ENCODE peak calls at places on chromosome 21, in four cellular contexts. I is effector memory CD4-positive, alpha-beta T cell; E is SJCRH30; L is GM23248. H is an unnamed sample.

GRCh38 chr21:15445327-15445726 is 284.5 kb upstream of the USP25 start:
- DNase-seq in E (no peak), L (no peak), I (no peak), H (no peak)

GRCh38 chr21:14687277-14687642 is 141.1 kb upstream of the SAMSN1 start:
- DNase-seq in L (peak), I (no peak), E (no peak), H (no peak)

GRCh38 chr21:43644609-43645008 is 14.7 kb downstream of the HSF2BP start:
- DNase-seq in E (no peak), I (no peak), L (peak), H (peak)

GRCh38 chr21:38948377-38948776 is 142.6 kb downstream of the ETS2 start:
- DNase-seq in I (no peak), L (peak), E (no peak), H (peak)

GRCh38 chr21:46084041-46084561 is 13.8 kb upstream of the COL6A2 start:
- DNase-seq in L (no peak), E (no peak), I (no peak), H (no peak)

GRCh38 chr21:42855937-42856335 is 23.4 kb downstream of the WDR4 start:
- DNase-seq in L (no peak), E (no peak), I (no peak), H (no peak)

GRCh38 chr21:26007911-26008579 is 162.5 kb downstream of the APP start:
- DNase-seq in I (no peak), L (peak), E (peak), H (peak)

GRCh38 chr21:39951183-39952101 is 84.2 kb downstream of the PCP4 start:
- DNase-seq in I (no peak), E (no peak), L (no peak), H (no peak)

GRCh38 chr21:26385721-26386120 is 187.4 kb downstream of the CYYR1 start:
- DNase-seq in I (no peak), L (peak), E (no peak), H (peak)

GRCh38 chr21:37155216-37155615 is 82.2 kb downstream of the TTC3 start:
- DNase-seq in L (no peak), I (no peak), E (no peak), H (no peak)

GRCh38 chr21:37369307-37369854 is 2.8 kb downstream of the DYRK1A start:
- DNase-seq in E (no peak), I (no peak), L (no peak), H (no peak)

GRCh38 chr21:25296239-25296638 is 311.0 kb downstream of the MRPL39 start:
- DNase-seq in L (no peak), E (no peak), I (no peak), H (no peak)

GRCh38 chr21:37281579-37281978 is 14.4 kb upstream of the VPS26C start:
- DNase-seq in I (no peak), L (no peak), E (peak), H (no peak)

GRCh38 chr21:17463441-17463840 is 49.4 kb upstream of the CXADR start:
- DNase-seq in L (peak), E (no peak), I (no peak), H (peak)

GRCh38 chr21:26169061-26169610 is 1.4 kb downstream of the APP start:
- DNase-seq in L (peak), I (no peak), E (peak), H (peak)

GRCh38 chr21:19998450-19998849 is 999.8 kb upstream of the NCAM2 start:
- DNase-seq in E (no peak), I (no peak), L (no peak), H (no peak)

GRCh38 chr21:14688412-14688811 is 142.3 kb upstream of the SAMSN1 start:
- DNase-seq in I (no peak), L (no peak), E (no peak), H (no peak)

GRCh38 chr21:39523930-39524329 is 72.2 kb downstream of the SH3BGR start:
- DNase-seq in E (no peak), I (no peak), L (no peak), H (no peak)

GRCh38 chr21:43361493-43362296 is 65.2 kb downstream of the SIK1 start:
- DNase-seq in L (peak), E (peak), I (peak), H (peak)

GRCh38 chr21:28069446-28069845 is 923.2 kb downstream of the LTN1 start:
- DNase-seq in E (peak), I (no peak), L (peak), H (peak)

GRCh38 chr21:42768324-42769121 is 110.8 kb downstream of the WDR4 start:
- DNase-seq in E (no peak), L (no peak), I (no peak), H (no peak)

GRCh38 chr21:16794944-16795343 is 717.9 kb upstream of the CXADR start:
- DNase-seq in E (peak), I (no peak), L (peak), H (peak)

GRCh38 chr21:37631319-37632117 is 264.9 kb downstream of the DYRK1A start:
- DNase-seq in E (no peak), I (no peak), L (no peak), H (peak)

GRCh38 chr21:36487641-36488307 is 7.9 kb upstream of the CLDN14 start:
- DNase-seq in L (peak), I (no peak), E (no peak), H (peak)

GRCh38 chr21:39972471-39972870 is 105.2 kb downstream of the PCP4 start:
- DNase-seq in L (no peak), I (no peak), E (no peak), H (no peak)

GRCh38 chr21:15671188-15671587 is 58.6 kb upstream of the USP25 start:
- DNase-seq in I (no peak), E (no peak), L (no peak), H (no peak)

GRCh38 chr21:25735895-25736597 is 1.3 kb downstream of the GABPA start:
- DNase-seq in I (no peak), E (peak), L (peak), H (peak)

GRCh38 chr21:39612233-39613028 is at the start of gene B3GALT5:
- DNase-seq in E (peak), I (no peak), L (no peak), H (peak)

GRCh38 chr21:18155508-18156193 is 89.0 kb upstream of the CHODL start:
- DNase-seq in I (no peak), L (no peak), E (no peak), H (no peak)

GRCh38 chr21:16911166-16911607 is 601.7 kb upstream of the CXADR start:
- DNase-seq in I (no peak), L (no peak), E (no peak), H (no peak)

GRCh38 chr21:14602418-14602987 is 56.4 kb upstream of the SAMSN1 start:
- DNase-seq in E (no peak), L (no peak), I (no peak), H (no peak)

GRCh38 chr21:26798856-26799751 is 46.1 kb downstream of the ADAMTS1 start:
- DNase-seq in I (no peak), L (no peak), E (peak), H (peak)

GRCh38 chr21:24188511-24188910 is 1418.8 kb downstream of the MRPL39 start:
- DNase-seq in E (no peak), L (no peak), I (no peak), H (no peak)

GRCh38 chr21:18832950-18833349 is 429.4 kb upstream of the TMPRSS15 start:
- DNase-seq in I (no peak), L (no peak), E (peak), H (peak)

GRCh38 chr21:31326478-31327247 is 17.4 kb downstream of the TIAM1 start:
- DNase-seq in I (no peak), E (no peak), L (peak), H (no peak)

GRCh38 chr21:34553199-34553952 is 41.4 kb upstream of the KCNE1 start:
- DNase-seq in I (no peak), L (peak), E (no peak), H (peak)
- H3K4me3 ChIP-seq in I (no peak), L (peak), E (no peak), H (no peak)

GRCh38 chr21:29209696-29210095 is 79.3 kb downstream of the MAP3K7CL start:
- DNase-seq in E (no peak), L (peak), I (no peak), H (no peak)
- H3K4me3 ChIP-seq in E (no peak), L (no peak), I (no peak), H (no peak)

DNA sequence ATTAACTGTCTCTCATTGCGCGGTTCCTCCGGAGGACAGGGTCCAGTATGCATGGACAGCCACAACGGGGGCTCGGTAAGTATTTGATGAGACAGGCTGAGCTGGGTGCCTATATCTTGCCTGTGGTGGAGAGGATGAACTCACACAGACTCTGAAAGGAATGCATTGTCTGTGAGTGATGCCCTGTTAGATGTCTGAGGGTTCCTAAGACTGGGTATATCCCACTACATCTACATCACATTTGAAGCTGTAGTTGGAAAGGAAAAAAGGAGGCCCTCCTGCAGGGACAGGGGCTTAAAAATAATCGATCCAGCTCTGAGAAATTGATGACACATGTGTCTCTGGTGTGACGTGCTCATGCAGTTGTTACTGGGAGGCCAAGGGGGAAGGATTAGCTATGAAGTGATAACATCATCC is 1.9 kb downstream of the ADARB1 start:
- DNase-seq in L (peak), E (peak), I (no peak), H (peak)
- H3K4me3 ChIP-seq in L (peak), E (peak), I (no peak), H (peak)

GRCh38 chr21:33011462-33011861 is 14.3 kb upstream of the OLIG2 start:
- DNase-seq in I (no peak), E (no peak), L (peak), H (peak)
- H3K4me3 ChIP-seq in I (no peak), E (no peak), L (no peak), H (no peak)

GRCh38 chr21:34517039-34517438 is 5.0 kb upstream of the KCNE1 start:
- DNase-seq in E (no peak), L (no peak), I (no peak), H (no peak)
- H3K4me3 ChIP-seq in E (no peak), L (no peak), I (no peak), H (no peak)

GRCh38 chr21:41684381-41685245 is 82.2 kb downstream of the RIPK4 start:
- DNase-seq in L (peak), I (no peak), E (peak), H (peak)

GRCh38 chr21:41687633-41688032 is 79.2 kb downstream of the RIPK4 start:
- DNase-seq in L (no peak), E (no peak), I (no peak), H (no peak)

GRCh38 chr21:41686664-41687063 is 80.2 kb downstream of the RIPK4 start:
- DNase-seq in I (no peak), E (no peak), L (no peak), H (no peak)

GRCh38 chr21:41683815-41684214 is 83.0 kb downstream of the RIPK4 start:
- DNase-seq in I (no peak), E (no peak), L (no peak), H (peak)

GRCh38 chr21:41685511-41686149 is 81.2 kb downstream of the RIPK4 start:
- DNase-seq in I (no peak), L (no peak), E (no peak), H (no peak)
- H3K4me3 ChIP-seq in I (no peak), L (no peak), E (no peak), H (no peak)

H was measured in epithelial cell of esophagus.